ENCODE peak calls at places on chromosomes 1 and 21, in nine cellular contexts. Q is K562; K is neural progenitor cell; H is A549; L is CD4-positive, alpha-beta memory T cell; V is pancreas; W is CD4-positive, CD25-positive, alpha-beta regulatory T cell; G is tibial nerve; B is thyroid gland. X is an unnamed sample.

GRCh38 chr1:152946248-152946647 is 758 bp upstream of the SPRR5 start:
- DNase-seq in K (no peak), W (no peak), L (no peak), B (no peak), G (no peak), V (no peak), H (no peak), Q (no peak), X (no peak)

GRCh38 chr1:152141971-152142584 is 16.9 kb downstream of the RPTN start:
- DNase-seq in V (peak; percentile 34), Q (peak; percentile 19), L (no peak), H (peak; percentile 38), K (peak; percentile 31), B (peak; percentile 77), W (peak; percentile 36), G (peak; percentile 41), X (peak; percentile 61)

GRCh38 chr21:39654951-39655350 is 42.2 kb downstream of the B3GALT5 start:
- DNase-seq in Q (no peak), V (no peak), K (no peak), B (no peak), W (no peak), L (no peak), H (no peak), G (no peak), X (no peak)

GRCh38 chr1:59971464-59971911 is 44.9 kb upstream of the CYP2J2 start:
- DNase-seq in B (peak; percentile 66), L (peak; percentile 15), H (peak; percentile 44), W (peak; percentile 20), G (peak; percentile 60), Q (peak; percentile 72), K (peak; percentile 82), V (peak; percentile 44), X (peak; percentile 60)

GRCh38 chr1:45012639-45013278 is 705 bp downstream of the UROD start:
- DNase-seq in K (peak; percentile 63), B (peak; percentile 90), Q (peak; percentile 99), G (peak; percentile 59), V (peak; percentile 81), L (no peak), H (peak; percentile 11), W (peak; percentile 33), X (peak; percentile 78)

GRCh38 chr1:7511381-7511780 is 259.7 kb upstream of the VAMP3 start:
- DNase-seq in V (no peak), W (no peak), B (no peak), L (no peak), K (no peak), H (no peak), G (no peak), Q (no peak), X (no peak)

GRCh38 chr1:220905650-220906560 is 26.7 kb downstream of the HLX start:
- DNase-seq in L (no peak), V (no peak), G (no peak), K (no peak), H (no peak), W (no peak), B (no peak), Q (no peak), X (no peak)

GRCh38 chr1:150562384-150563339 is 13.5 kb downstream of the ADAMTSL4 start:
- DNase-seq in L (peak; percentile 67), V (peak; percentile 66), B (peak; percentile 48), W (peak; percentile 93), K (peak; percentile 73), Q (no peak), G (peak; percentile 13), H (no peak), X (no peak)

GRCh38 chr1:59453297-59453970 is 156.5 kb downstream of the FGGY start:
- DNase-seq in G (no peak), B (no peak), L (no peak), W (no peak), K (no peak), V (no peak), Q (no peak), H (no peak), X (no peak)

GRCh38 chr21:42630626-42631025 is 22.8 kb upstream of the PDE9A start:
- DNase-seq in K (no peak), G (no peak), W (no peak), V (peak; percentile 10), Q (no peak), H (no peak), B (no peak), L (no peak), X (no peak)

GRCh38 chr1:230186003-230186863 is 119.2 kb downstream of the GALNT2 start:
- DNase-seq in G (no peak), H (peak; percentile 87), L (no peak), V (peak; percentile 66), B (peak; percentile 80), Q (peak; percentile 40), K (no peak), W (no peak), X (peak; percentile 89)

GRCh38 chr21:33374080-33374873 is 28.9 kb upstream of the IFNGR2 start:
- DNase-seq in W (peak; percentile 82), H (peak; percentile 33), B (peak; percentile 57), K (peak; percentile 35), V (peak; percentile 46), L (peak; percentile 53), G (no peak), Q (peak; percentile 55), X (peak; percentile 53)

GRCh38 chr1:41872074-41872473 is 46.6 kb downstream of the HIVEP3 start:
- DNase-seq in B (no peak), W (no peak), G (no peak), V (no peak), K (no peak), H (no peak), L (no peak), Q (no peak), X (no peak)

GRCh38 chr1:241998950-241999495 is at the start of gene MAP1LC3C:
- DNase-seq in H (no peak), G (no peak), V (no peak), B (peak; percentile 66), K (peak; percentile 53), L (no peak), Q (no peak), W (no peak), X (no peak)

GRCh38 chr1:30753660-30754123 is 3.9 kb downstream of the LAPTM5 start:
- DNase-seq in H (no peak), Q (no peak), V (no peak), W (peak; percentile 70), G (no peak), K (no peak), L (peak; percentile 50), B (no peak), X (no peak)

GRCh38 chr1:30750751-30751291 is 6.8 kb downstream of the LAPTM5 start:
- DNase-seq in K (no peak), V (no peak), W (peak; percentile 60), Q (no peak), L (no peak), G (no peak), B (no peak), H (no peak), X (no peak)

GRCh38 chr1:30749691-30750583 is 7.6 kb downstream of the LAPTM5 start:
- DNase-seq in K (no peak), Q (no peak), L (peak; percentile 81), W (peak; percentile 90), G (no peak), V (no peak), H (no peak), B (no peak), X (no peak)

GRCh38 chr1:30752651-30752908 is 5.0 kb downstream of the LAPTM5 start:
- DNase-seq in G (no peak), L (no peak), W (no peak), V (no peak), H (no peak), Q (no peak), B (no peak), K (no peak), X (no peak)

GRCh38 chr1:30751830-30752650 is 5.5 kb downstream of the LAPTM5 start:
- DNase-seq in L (no peak), Q (no peak), W (no peak), K (no peak), G (no peak), V (no peak), B (no peak), H (no peak), X (no peak)
- H3K4me3 ChIP-seq in L (no peak overlapping the region), Q (no peak overlapping the region), W (peak overlapping the region; percentile 37), K (no peak overlapping the region), G (no peak overlapping the region), V (no peak overlapping the region), B (no peak overlapping the region), H (no peak overlapping the region), X (no peak overlapping the region)

GRCh38 chr1:101235696-101236545 is 898 bp upstream of the S1PR1 start:
- DNase-seq in B (peak; percentile 52), V (peak; percentile 34), K (peak; percentile 78), Q (no peak), G (no peak), W (peak; percentile 93), L (peak; percentile 69), H (no peak), X (peak; percentile 35)
- H3K27ac ChIP-seq in B (peak overlapping the region; percentile 75), V (peak overlapping the region; percentile 10), K (peak overlapping the region; percentile 30), Q (no peak overlapping the region), G (peak overlapping the region; percentile 64), W (peak overlapping the region; percentile 88), L (peak overlapping the region; percentile 90), H (peak overlapping the region; percentile 42), X (peak overlapping the region; percentile 93)

DNA sequence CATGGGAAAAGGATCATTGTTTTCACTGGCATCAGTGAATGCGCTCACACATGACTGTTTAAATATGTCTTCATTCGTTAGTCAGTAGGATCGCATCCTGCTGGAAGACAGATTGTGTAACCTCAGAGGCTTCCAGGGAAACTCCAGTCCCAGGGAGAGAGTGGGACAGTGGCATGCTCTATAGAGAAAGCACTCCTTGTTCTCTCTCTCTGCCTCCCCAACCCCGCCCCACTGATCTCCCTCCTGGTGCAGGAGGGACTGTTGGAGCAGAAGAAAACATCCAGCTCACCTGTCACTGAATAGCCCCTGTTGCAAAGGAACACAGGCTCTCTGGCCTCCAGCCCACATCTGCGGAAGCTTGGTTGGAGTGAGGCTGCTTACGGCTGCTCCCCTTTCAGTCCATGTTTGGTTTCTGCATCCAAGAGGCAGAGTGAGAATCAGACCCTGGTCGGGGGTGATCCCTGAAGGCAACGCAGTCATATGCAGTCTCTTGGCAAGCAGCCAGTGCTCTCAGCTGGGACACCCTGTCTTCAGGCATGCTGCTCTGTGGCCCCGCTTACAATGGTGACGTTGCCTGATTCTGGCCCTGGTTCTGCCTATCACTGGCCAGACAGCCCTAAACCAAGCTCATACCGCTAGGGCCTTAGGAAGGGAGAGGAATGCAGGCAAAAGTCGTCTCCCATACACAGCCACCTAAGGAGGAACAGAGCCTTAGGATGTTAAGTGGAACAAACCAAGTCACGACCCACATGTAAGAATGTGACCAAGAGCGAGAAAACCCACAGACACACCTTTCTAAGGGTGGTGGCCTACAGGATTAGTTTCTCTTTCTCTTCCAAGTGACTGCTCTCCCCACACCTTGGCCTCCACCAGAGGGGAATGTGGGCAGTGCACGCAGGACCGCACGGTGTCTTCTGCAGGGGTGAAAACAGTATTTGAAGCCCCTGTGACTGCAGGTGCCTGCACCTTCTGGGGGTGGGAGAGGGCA is 39.7 kb downstream of the BACE2 start:
- DNase-seq in V (peak; percentile 48), G (peak; percentile 49), Q (no peak), K (no peak), W (no peak), B (peak; percentile 78), L (no peak), H (no peak), X (peak; percentile 45)
- H3K4me3 ChIP-seq in V (no peak overlapping the region), G (peak overlapping the region; percentile 13), Q (no peak overlapping the region), K (no peak overlapping the region), W (no peak overlapping the region), B (no peak overlapping the region), L (no peak overlapping the region), H (no peak overlapping the region), X (no peak overlapping the region)

DNA sequence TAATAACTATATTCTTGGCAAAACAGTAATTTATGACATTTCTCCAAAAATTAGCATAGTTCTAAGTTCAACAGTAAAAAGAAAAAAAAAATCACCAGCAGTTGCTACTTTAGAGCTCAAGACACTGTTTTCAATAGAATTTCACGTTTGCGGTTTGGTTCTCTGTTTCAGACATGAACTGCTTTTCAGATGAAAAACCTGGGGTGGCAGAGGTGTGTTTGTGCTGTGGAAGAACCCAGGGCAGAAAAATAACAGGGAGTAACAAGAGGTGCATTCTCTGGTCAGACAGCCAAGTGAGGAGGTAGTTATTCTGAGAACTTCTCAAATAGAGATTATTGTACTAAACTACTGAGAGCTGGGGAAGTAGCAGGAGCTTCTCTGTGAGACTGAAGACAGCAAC is 9.0 kb downstream of the NRAS start:
- DNase-seq in Q (no peak), G (no peak), V (no peak), H (no peak), K (no peak), L (no peak), W (no peak), B (no peak), X (no peak)
- H3K27ac ChIP-seq in Q (no peak overlapping the region), G (no peak overlapping the region), V (no peak overlapping the region), H (no peak overlapping the region), K (no peak overlapping the region), L (no peak overlapping the region), W (no peak overlapping the region), B (no peak overlapping the region), X (no peak overlapping the region)